ENCODE peak calls at places on chromosomes 13 and 19, in six cellular contexts. E is HCT116, S is AG04450, W is PC-9, L is MM.1S, Z is upper lobe of left lung. X is an unnamed sample.

GRCh38 chr13:80630685-80631121 is 289.8 kb upstream of the SPRY2 start:
- DNase-seq in S (no peak), W (no peak), L (no peak), E (no peak), Z (no peak), X (no peak)

GRCh38 chr19:47679922-47680857 is 33.0 kb upstream of the EHD2 start:
- DNase-seq in S (no peak), Z (no peak), W (no peak), E (no peak), L (no peak), X (no peak)

GRCh38 chr19:13937479-13938360 is 497 bp downstream of the PODNL1 start:
- DNase-seq in W (no peak), E (no peak), L (no peak), Z (no peak), S (no peak), X (no peak)

GRCh38 chr13:26759156-26759906 is 1.3 kb downstream of the GPR12 start:
- DNase-seq in W (no peak), L (no peak), S (no peak), E (no peak), Z (no peak), X (no peak)

GRCh38 chr19:16470911-16471811 is 609 bp downstream of the EPS15L1 start:
- DNase-seq in E (no peak), S (no peak), L (peak; percentile 35), W (peak; percentile 60), Z (peak; percentile 24), X (no peak)

GRCh38 chr19:51714848-51715247 is 8.9 kb downstream of the HAS1 start:
- DNase-seq in W (no peak), L (no peak), S (no peak), E (no peak), Z (no peak), X (no peak)

GRCh38 chr19:49912965-49913685 is 15.9 kb upstream of the ATF5 start:
- DNase-seq in W (no peak), Z (no peak), S (no peak), E (no peak), L (no peak), X (no peak)

GRCh38 chr19:56639217-56639616 is 3.7 kb upstream of the SMIM17 start:
- DNase-seq in E (no peak), L (peak; percentile 56), Z (no peak), W (no peak), S (no peak), X (no peak)

GRCh38 chr13:113769881-113770280 is 10.9 kb downstream of the TMEM255B start:
- DNase-seq in Z (no peak), L (no peak), S (no peak), W (no peak), E (no peak), X (no peak)

GRCh38 chr13:85411608-85412007 is 387.6 kb downstream of the SLITRK6 start:
- DNase-seq in E (no peak), W (no peak), S (no peak), L (no peak), Z (no peak), X (no peak)

GRCh38 chr13:46197299-46197975 is 14.3 kb upstream of the LRRC63 start:
- DNase-seq in L (no peak), E (no peak), Z (no peak), S (no peak), W (peak; percentile 85), X (no peak)

GRCh38 chr19:50293263-50294004 is 35.7 kb downstream of the KCNC3 start:
- DNase-seq in W (no peak), S (no peak), L (no peak), Z (no peak), E (no peak), X (no peak)

GRCh38 chr13:113666324-113666660 is 727 bp upstream of the GRK1 start:
- DNase-seq in S (no peak), W (no peak), Z (no peak), E (no peak), L (no peak), X (no peak)

GRCh38 chr13:95924389-95924994 is 128.7 kb downstream of the UGGT2 start:
- DNase-seq in S (peak; percentile 47), L (no peak), Z (no peak), W (peak; percentile 82), E (peak; percentile 16), X (no peak)

GRCh38 chr13:26968431-26969335 is 202.9 kb downstream of the USP12 start:
- DNase-seq in E (no peak), L (no peak), S (no peak), W (no peak), Z (peak; percentile 49), X (no peak)

GRCh38 chr19:50567882-50568281 is 353 bp downstream of the LRRC4B start:
- DNase-seq in E (no peak), S (no peak), Z (no peak), W (no peak), L (no peak), X (no peak)

GRCh38 chr13:108086678-108087077 is 128.7 kb downstream of the LIG4 start:
- DNase-seq in S (peak; percentile 4), E (no peak), Z (peak; percentile 51), W (no peak), L (no peak), X (no peak)

GRCh38 chr13:110777251-110777820 is 63.8 kb downstream of the ING1 start:
- DNase-seq in S (no peak), Z (no peak), L (no peak), E (no peak), W (no peak), X (no peak)

GRCh38 chr13:110376120-110376519 is 69.0 kb downstream of the COL4A2 start:
- DNase-seq in Z (no peak), E (no peak), W (no peak), L (no peak), S (no peak), X (no peak)

GRCh38 chr19:29505034-29505824 is 20.6 kb upstream of the VSTM2B start:
- DNase-seq in E (no peak), W (no peak), Z (no peak), S (no peak), L (no peak), X (no peak)

GRCh38 chr19:13965926-13966683 is 13.8 kb downstream of the DCAF15 start:
- DNase-seq in S (no peak), E (no peak), L (no peak), Z (no peak), W (no peak), X (no peak)

GRCh38 chr19:2977686-2978466 is 512 bp downstream of the TLE6 start:
- DNase-seq in Z (no peak), S (no peak), E (no peak), W (no peak), L (no peak), X (no peak)

GRCh38 chr19:48194041-48194871 is 23.8 kb downstream of the ZSWIM9 start:
- DNase-seq in L (no peak), Z (no peak), E (no peak), S (no peak), W (no peak), X (no peak)

GRCh38 chr19:1725100-1726064 is 27.9 kb upstream of the ONECUT3 start:
- DNase-seq in Z (no peak), L (peak; percentile 21), W (no peak), S (no peak), E (no peak), X (no peak)

GRCh38 chr13:34037636-34038325 is 219.8 kb downstream of the RFC3 start:
- DNase-seq in Z (no peak), E (no peak), L (no peak), W (no peak), S (no peak), X (no peak)

GRCh38 chr19:56671613-56671994 is at the start of gene ZNF835:
- DNase-seq in Z (peak; percentile 94), S (no peak), L (no peak), W (no peak), E (no peak), X (peak; percentile 60)

GRCh38 chr13:76387561-76387960 is 498.6 kb downstream of the KCTD12 start:
- DNase-seq in E (no peak), L (no peak), W (no peak), Z (peak; percentile 21), S (no peak), X (no peak)

GRCh38 chr13:37134411-37135041 is 29.1 kb upstream of the CSNK1A1L start:
- DNase-seq in Z (no peak), E (no peak), L (no peak), S (peak; percentile 79), W (no peak), X (no peak)

GRCh38 chr19:1823539-1824251 is 11.6 kb upstream of the ATP8B3 start:
- DNase-seq in E (no peak), L (no peak), S (no peak), Z (no peak), W (no peak), X (no peak)

GRCh38 chr19:57282011-57282636 is 1.8 kb downstream of the ZNF460 start:
- DNase-seq in S (no peak), W (peak; percentile 52), L (peak; percentile 10), E (no peak), Z (no peak), X (no peak)

GRCh38 chr19:17107546-17108452 is 32.2 kb downstream of the MYO9B start:
- DNase-seq in S (peak; percentile 83), L (no peak), Z (peak; percentile 83), E (peak; percentile 84), W (peak; percentile 99), X (no peak)

GRCh38 chr19:18850560-18851375 is 19.0 kb downstream of the UPF1 start:
- DNase-seq in S (no peak), W (no peak), L (no peak), Z (no peak), E (no peak), X (no peak)

GRCh38 chr13:100872761-100873160 is 198.2 kb upstream of the TMTC4 start:
- DNase-seq in Z (no peak), W (no peak), S (no peak), E (no peak), L (no peak), X (no peak)

GRCh38 chr13:32023698-32024097 is 7.9 kb upstream of the FRY start:
- DNase-seq in S (no peak), W (no peak), L (no peak), Z (no peak), E (no peak), X (no peak)
- H3K9me3 ChIP-seq in S (no peaks in the 10 kb centered on the region), W (no peaks in the 10 kb centered on the region), L (no peaks in the 10 kb centered on the region), Z (no peaks in the 10 kb centered on the region), E (no peaks in the 10 kb centered on the region), X (no peaks in the 10 kb centered on the region)

DNA sequence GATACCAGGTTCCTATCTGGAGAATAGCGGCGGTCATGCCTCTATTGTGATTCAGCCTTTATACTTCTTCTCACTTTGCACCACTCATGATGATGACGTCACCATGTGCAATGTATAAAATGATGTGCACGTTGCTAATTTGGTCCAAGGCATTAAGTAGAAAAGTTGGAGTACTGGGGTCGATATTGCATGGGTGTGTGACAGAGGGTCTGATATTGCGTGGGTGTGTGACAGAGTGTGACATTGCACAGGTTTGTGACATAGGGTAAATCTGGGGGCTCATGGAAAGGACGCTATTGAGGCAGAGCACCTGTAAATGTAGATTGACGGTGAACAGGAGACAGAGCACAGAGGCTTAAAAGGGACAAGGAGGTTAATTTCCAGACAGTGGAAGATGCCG is 4.5 kb upstream of the VN1R4 start:
- DNase-seq in W (no peak), S (no peak), Z (no peak), L (no peak), E (no peak), X (no peak)
- H3K9me3 ChIP-seq in W (no peaks in the 10 kb centered on the region), S (peaks cover 9% of the 10 kb centered on the region), Z (no peaks in the 10 kb centered on the region), L (no peaks in the 10 kb centered on the region), E (no peaks in the 10 kb centered on the region), X (peaks cover 4% of the 10 kb centered on the region)

GRCh38 chr19:8965887-8966286 is 44.3 kb downstream of the MUC16 start:
- DNase-seq in W (peak; percentile 24), E (no peak), L (no peak), S (no peak), Z (no peak), X (no peak)
- H3K9me3 ChIP-seq in W (peaks cover 29% of the 10 kb centered on the region), E (no peaks in the 10 kb centered on the region), L (no peaks in the 10 kb centered on the region), S (peaks cover 59% of the 10 kb centered on the region), Z (no peaks in the 10 kb centered on the region), X (no peaks in the 10 kb centered on the region)

GRCh38 chr13:51728275-51728673 is 75.7 kb downstream of the DHRS12 start:
- DNase-seq in L (no peak), S (no peak), W (no peak), E (no peak), Z (no peak), X (no peak)
- H3K9me3 ChIP-seq in L (no peaks in the 10 kb centered on the region), S (no peaks in the 10 kb centered on the region), W (no peaks in the 10 kb centered on the region), E (no peaks in the 10 kb centered on the region), Z (no peaks in the 10 kb centered on the region), X (no peaks in the 10 kb centered on the region)

X was measured in CD4-positive, alpha-beta T cell.